ENCODE peak calls at places on chromosomes 13 and 19, in nine cellular contexts. N is chondrocyte, H is ascending aorta, M is fibroblast of lung, B is GM12865, K is H1, X is fibroblast of villous mesenchyme, T is DND-41, Y is K562. O is an unnamed sample.

GRCh38 chr19:11375143-11375948 is 880 bp downstream of the SWSAP1 start:
- DNase-seq in N (no peak), H (peak), M (no peak), B (peak), K (peak), X (no peak), T (peak), Y (no peak), O (no peak)

GRCh38 chr19:13881231-13881691 is 4.3 kb downstream of the NANOS3 start:
- DNase-seq in N (no peak), H (no peak), M (peak), B (no peak), K (no peak), X (peak), T (peak), Y (no peak), O (no peak)

GRCh38 chr13:101917833-101918755 is 465.6 kb downstream of the ITGBL1 start:
- DNase-seq in N (no peak), H (no peak), M (no peak), B (no peak), K (no peak), X (no peak), T (no peak), Y (no peak), O (no peak)

GRCh38 chr19:20367811-20368294 is 197.7 kb downstream of the ZNF737 start:
- DNase-seq in N (no peak), H (no peak), M (no peak), B (no peak), K (peak), X (no peak), T (no peak), Y (no peak), O (no peak)

GRCh38 chr13:95784161-95784880 is 107.4 kb downstream of the DNAJC3 start:
- DNase-seq in N (no peak), H (no peak), M (peak), B (no peak), K (no peak), X (peak), T (no peak), Y (no peak), O (no peak)

GRCh38 chr13:109844396-109844795 is 58.0 kb upstream of the IRS2 start:
- DNase-seq in N (no peak), H (no peak), M (peak), B (no peak), K (no peak), X (no peak), T (no peak), Y (no peak), O (no peak)

GRCh38 chr19:16216744-16217670 is 19.3 kb downstream of the AP1M1 start:
- DNase-seq in N (no peak), H (peak), M (no peak), B (no peak), K (no peak), X (no peak), T (no peak), Y (no peak), O (no peak)

GRCh38 chr13:45040626-45041025 is 51.3 kb downstream of the GPALPP1 start:
- DNase-seq in N (no peak), H (no peak), M (peak), B (no peak), K (no peak), X (no peak), T (no peak), Y (no peak), O (no peak)

GRCh38 chr19:40465025-40465780 is at the start of gene BLVRB:
- DNase-seq in N (no peak), H (no peak), M (peak), B (peak), K (no peak), X (peak), T (no peak), Y (no peak), O (no peak)

GRCh38 chr19:5436101-5436947 is 18.9 kb upstream of the ZNRF4 start:
- DNase-seq in N (no peak), H (no peak), M (peak), B (no peak), K (peak), X (no peak), T (no peak), Y (peak), O (peak)

GRCh38 chr13:108895220-108895704 is 265.9 kb downstream of the MYO16 start:
- DNase-seq in N (no peak), H (no peak), M (peak), B (peak), K (no peak), X (peak), T (no peak), Y (no peak), O (no peak)

GRCh38 chr19:7985481-7985911 is 19.9 kb downstream of the ELAVL1 start:
- DNase-seq in N (no peak), H (no peak), M (no peak), B (no peak), K (no peak), X (no peak), T (no peak), Y (no peak), O (no peak)

GRCh38 chr19:22606212-22606553 is 27.9 kb upstream of the ZNF492 start:
- DNase-seq in N (no peak), H (peak), M (no peak), B (no peak), K (no peak), X (no peak), T (no peak), Y (no peak), O (no peak)

GRCh38 chr19:55454787-55455243 is 6.6 kb downstream of the ISOC2 start:
- DNase-seq in N (no peak), H (no peak), M (no peak), B (peak), K (peak), X (peak), T (peak), Y (peak), O (no peak)

GRCh38 chr19:954672-955494 is 29.0 kb downstream of the ARID3A start:
- DNase-seq in N (peak), H (no peak), M (no peak), B (peak), K (no peak), X (peak), T (no peak), Y (peak), O (no peak)

GRCh38 chr19:33219261-33219812 is 6.3 kb downstream of the SLC7A10 start:
- DNase-seq in N (no peak), H (no peak), M (peak), B (no peak), K (peak), X (no peak), T (no peak), Y (no peak), O (no peak)

GRCh38 chr19:16325161-16325527 is 518 bp downstream of the KLF2 start:
- DNase-seq in N (no peak), H (no peak), M (no peak), B (peak), K (peak), X (no peak), T (no peak), Y (peak), O (no peak)

GRCh38 chr13:97026759-97027555 is 32.7 kb upstream of the OXGR1 start:
- DNase-seq in N (no peak), H (no peak), M (peak), B (no peak), K (no peak), X (no peak), T (no peak), Y (no peak), O (no peak)

GRCh38 chr19:6215701-6216235 is 64.0 kb downstream of the MLLT1 start:
- DNase-seq in N (peak), H (no peak), M (no peak), B (no peak), K (no peak), X (no peak), T (no peak), Y (no peak), O (no peak)

GRCh38 chr13:89457977-89458376 is 1786.8 kb downstream of the SLITRK5 start:
- DNase-seq in N (no peak), H (no peak), M (peak), B (no peak), K (no peak), X (no peak), T (no peak), Y (no peak), O (no peak)

GRCh38 chr13:33108620-33109019 is 92.4 kb downstream of the KL start:
- DNase-seq in N (no peak), H (no peak), M (peak), B (no peak), K (no peak), X (no peak), T (no peak), Y (no peak), O (no peak)

GRCh38 chr13:80195649-80196048 is 145.3 kb downstream of the SPRY2 start:
- DNase-seq in N (no peak), H (no peak), M (no peak), B (no peak), K (no peak), X (no peak), T (no peak), Y (no peak), O (no peak)
- TF ChIP-seq CTCF in N (no peak), H (no peak), M (no peak), B (no peak), K (no peak), X (no peak), T (no peak), Y (no peak), O (no peak)

GRCh38 chr19:4374451-4375163 is 25.7 kb downstream of the SH3GL1 start:
- DNase-seq in N (no peak), H (peak), M (peak), B (no peak), K (no peak), X (peak), T (no peak), Y (peak), O (no peak)
- TF ChIP-seq CTCF in N (peak), H (peak), M (peak), B (no peak), K (peak), X (peak), T (no peak), Y (peak), O (no peak)

DNA sequence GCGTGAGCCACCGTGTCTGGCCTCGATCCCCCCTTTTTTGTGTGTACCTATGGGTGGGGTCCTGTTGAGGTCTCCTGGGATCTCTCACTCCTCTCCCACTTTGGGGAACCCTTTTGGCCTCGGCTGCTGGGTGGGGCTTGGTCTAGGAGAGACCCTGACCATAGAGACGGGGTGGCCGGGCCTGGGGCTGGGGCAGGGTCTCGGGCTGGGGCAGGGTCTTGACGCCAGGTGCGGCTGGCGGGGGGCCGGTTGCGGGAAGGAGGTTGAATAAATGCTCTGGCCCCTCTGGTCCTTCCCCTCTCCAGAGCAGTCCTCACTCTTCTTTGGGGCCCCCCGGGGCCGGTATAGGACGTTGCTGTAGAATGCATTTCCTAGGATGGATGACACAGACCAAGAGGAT is 9.7 kb downstream of the TMIGD2 start:
- DNase-seq in N (no peak), H (no peak), M (no peak), B (no peak), K (no peak), X (no peak), T (no peak), Y (no peak), O (no peak)
- TF ChIP-seq CTCF in N (no peak), H (no peak), M (no peak), B (no peak), K (no peak), X (no peak), T (no peak), Y (no peak), O (no peak)

GRCh38 chr13:69094485-69094884 is 1013.1 kb upstream of the ATXN8OS start:
- DNase-seq in N (no peak), H (no peak), M (no peak), B (no peak), K (no peak), X (no peak), T (no peak), Y (no peak), O (no peak)

GRCh38 chr13:69092615-69093322 is 1014.9 kb upstream of the ATXN8OS start:
- DNase-seq in N (no peak), H (no peak), M (no peak), B (no peak), K (peak), X (no peak), T (no peak), Y (no peak), O (no peak)
- TF ChIP-seq CTCF in N (no peak), H (no peak), M (no peak), B (no peak), K (peak), X (no peak), T (no peak), Y (no peak), O (no peak)

GRCh38 chr13:114112826-114113322 is 19.5 kb downstream of the RASA3 start:
- DNase-seq in N (peak), H (peak), M (no peak), B (no peak), K (no peak), X (no peak), T (no peak), Y (no peak), O (no peak)

GRCh38 chr13:114115796-114116195 is 16.6 kb downstream of the RASA3 start:
- DNase-seq in N (peak), H (peak), M (no peak), B (no peak), K (no peak), X (no peak), T (no peak), Y (no peak), O (no peak)

GRCh38 chr13:114113961-114114360 is 18.5 kb downstream of the RASA3 start:
- DNase-seq in N (peak), H (peak), M (no peak), B (no peak), K (no peak), X (no peak), T (no peak), Y (no peak), O (no peak)

GRCh38 chr13:114116734-114117133 is 15.7 kb downstream of the RASA3 start:
- DNase-seq in N (peak), H (peak), M (no peak), B (no peak), K (no peak), X (no peak), T (no peak), Y (no peak), O (no peak)

GRCh38 chr13:114115191-114115671 is 17.2 kb downstream of the RASA3 start:
- DNase-seq in N (peak), H (peak), M (peak), B (no peak), K (no peak), X (peak), T (no peak), Y (peak), O (no peak)
- TF ChIP-seq CTCF in N (peak), H (no peak), M (no peak), B (no peak), K (no peak), X (peak), T (no peak), Y (peak), O (no peak)

GRCh38 chr19:34430738-34431625 is 2.8 kb downstream of the UBA2 start:
- DNase-seq in N (no peak), H (no peak), M (peak), B (peak), K (no peak), X (peak), T (peak), Y (peak), O (no peak)
- TF ChIP-seq CTCF in N (peak), H (peak), M (peak), B (peak), K (no peak), X (peak), T (peak), Y (peak), O (peak)

GRCh38 chr13:91739751-91740150 is 341.3 kb downstream of the GPC5 start:
- DNase-seq in N (no peak), H (no peak), M (no peak), B (no peak), K (no peak), X (no peak), T (no peak), Y (no peak), O (no peak)
- TF ChIP-seq CTCF in N (no peak), H (no peak), M (no peak), B (no peak), K (peak), X (no peak), T (no peak), Y (no peak), O (no peak)

GRCh38 chr13:94552095-94552494 is 43.9 kb downstream of the TGDS start:
- DNase-seq in N (no peak), H (no peak), M (no peak), B (peak), K (no peak), X (no peak), T (no peak), Y (no peak), O (no peak)

GRCh38 chr13:94549241-94550029 is 46.5 kb downstream of the TGDS start:
- DNase-seq in N (peak), H (peak), M (peak), B (peak), K (peak), X (peak), T (peak), Y (peak), O (peak)

GRCh38 chr13:94546071-94546839 is 49.7 kb downstream of the TGDS start:
- DNase-seq in N (no peak), H (no peak), M (no peak), B (no peak), K (peak), X (no peak), T (no peak), Y (no peak), O (no peak)

GRCh38 chr13:94550030-94550738 is 45.8 kb downstream of the TGDS start:
- DNase-seq in N (no peak), H (no peak), M (peak), B (no peak), K (no peak), X (peak), T (no peak), Y (no peak), O (no peak)

GRCh38 chr13:94548382-94549240 is 47.3 kb downstream of the TGDS start:
- DNase-seq in N (no peak), H (no peak), M (peak), B (no peak), K (no peak), X (peak), T (peak), Y (no peak), O (peak)
- TF ChIP-seq CTCF in N (peak), H (no peak), M (peak), B (peak), K (peak), X (peak), T (no peak), Y (no peak), O (peak)